ENCODE peak calls at places on chromosomes 4 and X, in ten cellular contexts. One of them, this sample, is unnamed.

GRCh38 chrX:120536056-120536455 is 24.7 kb downstream of the CUL4B start:
- DNase-seq in SK-N-SH: no peak
- DNase-seq in transverse colon: no peak
- DNase-seq in WERI-Rb-1: no peak
- DNase-seq in cardiac fibroblast: no peak
- DNase-seq in HCT116: no peak
- DNase-seq in K562: no peak
- DNase-seq in GM20000: no peak
- DNase-seq in uterus: no peak
- DNase-seq in suprapubic skin: no peak
- DNase-seq in this sample: no peak

GRCh38 chr4:182212211-182212761 is 30.9 kb upstream of the TENM3 start:
- DNase-seq in SK-N-SH: peak
- DNase-seq in transverse colon: no peak
- DNase-seq in WERI-Rb-1: peak
- DNase-seq in cardiac fibroblast: no peak
- DNase-seq in HCT116: no peak
- DNase-seq in K562: no peak
- DNase-seq in GM20000: no peak
- DNase-seq in uterus: no peak
- DNase-seq in suprapubic skin: no peak
- DNase-seq in this sample: no peak

GRCh38 chr4:54971474-54971950 is 153.9 kb downstream of the KDR start:
- DNase-seq in SK-N-SH: peak
- DNase-seq in transverse colon: no peak
- DNase-seq in WERI-Rb-1: no peak
- DNase-seq in cardiac fibroblast: peak
- DNase-seq in HCT116: peak
- DNase-seq in K562: peak
- DNase-seq in GM20000: peak
- DNase-seq in uterus: peak
- DNase-seq in suprapubic skin: no peak
- DNase-seq in this sample: peak

GRCh38 chr4:3699261-3699660 is 66.9 kb upstream of the ADRA2C start:
- DNase-seq in SK-N-SH: no peak
- DNase-seq in transverse colon: no peak
- DNase-seq in WERI-Rb-1: no peak
- DNase-seq in cardiac fibroblast: no peak
- DNase-seq in HCT116: no peak
- DNase-seq in K562: no peak
- DNase-seq in GM20000: no peak
- DNase-seq in uterus: no peak
- DNase-seq in suprapubic skin: no peak
- DNase-seq in this sample: no peak

GRCh38 chr4:143207555-143207954 is 22.8 kb downstream of the USP38 start:
- DNase-seq in SK-N-SH: peak
- DNase-seq in transverse colon: no peak
- DNase-seq in WERI-Rb-1: no peak
- DNase-seq in cardiac fibroblast: peak
- DNase-seq in HCT116: no peak
- DNase-seq in K562: no peak
- DNase-seq in GM20000: no peak
- DNase-seq in uterus: no peak
- DNase-seq in suprapubic skin: no peak
- DNase-seq in this sample: no peak

GRCh38 chrX:28787206-28787605 is 200.0 kb downstream of the IL1RAPL1 start:
- DNase-seq in SK-N-SH: no peak
- DNase-seq in transverse colon: no peak
- DNase-seq in WERI-Rb-1: no peak
- DNase-seq in cardiac fibroblast: peak
- DNase-seq in HCT116: peak
- DNase-seq in K562: no peak
- DNase-seq in GM20000: no peak
- DNase-seq in uterus: no peak
- DNase-seq in suprapubic skin: no peak
- DNase-seq in this sample: no peak

GRCh38 chr4:163697121-163697520 is 202.6 kb downstream of the TMA16 start:
- DNase-seq in SK-N-SH: no peak
- DNase-seq in transverse colon: no peak
- DNase-seq in WERI-Rb-1: no peak
- DNase-seq in cardiac fibroblast: no peak
- DNase-seq in HCT116: no peak
- DNase-seq in K562: no peak
- DNase-seq in GM20000: no peak
- DNase-seq in uterus: no peak
- DNase-seq in suprapubic skin: no peak
- DNase-seq in this sample: no peak

GRCh38 chrX:136765957-136766356 is 14.8 kb downstream of the ARHGEF6 start:
- DNase-seq in SK-N-SH: no peak
- DNase-seq in transverse colon: no peak
- DNase-seq in WERI-Rb-1: no peak
- DNase-seq in cardiac fibroblast: peak
- DNase-seq in HCT116: no peak
- DNase-seq in K562: no peak
- DNase-seq in GM20000: no peak
- DNase-seq in uterus: no peak
- DNase-seq in suprapubic skin: no peak
- DNase-seq in this sample: no peak

GRCh38 chr4:139762715-139763114 is 97.1 kb downstream of the MGST2 start:
- DNase-seq in SK-N-SH: no peak
- DNase-seq in transverse colon: no peak
- DNase-seq in WERI-Rb-1: no peak
- DNase-seq in cardiac fibroblast: peak
- DNase-seq in HCT116: no peak
- DNase-seq in K562: no peak
- DNase-seq in GM20000: no peak
- DNase-seq in uterus: peak
- DNase-seq in suprapubic skin: peak
- DNase-seq in this sample: no peak

GRCh38 chr4:139763205-139763604 is 97.6 kb downstream of the MGST2 start:
- DNase-seq in SK-N-SH: peak
- DNase-seq in transverse colon: no peak
- DNase-seq in WERI-Rb-1: peak
- DNase-seq in cardiac fibroblast: no peak
- DNase-seq in HCT116: no peak
- DNase-seq in K562: no peak
- DNase-seq in GM20000: no peak
- DNase-seq in uterus: no peak
- DNase-seq in suprapubic skin: peak
- DNase-seq in this sample: no peak

GRCh38 chr4:139760558-139760957 is 94.9 kb downstream of the MGST2 start:
- DNase-seq in SK-N-SH: no peak
- DNase-seq in transverse colon: no peak
- DNase-seq in WERI-Rb-1: no peak
- DNase-seq in cardiac fibroblast: no peak
- DNase-seq in HCT116: no peak
- DNase-seq in K562: no peak
- DNase-seq in GM20000: no peak
- DNase-seq in uterus: no peak
- DNase-seq in suprapubic skin: no peak
- DNase-seq in this sample: no peak

GRCh38 chr4:139763668-139764067 is 98.0 kb downstream of the MGST2 start:
- DNase-seq in SK-N-SH: peak
- DNase-seq in transverse colon: no peak
- DNase-seq in WERI-Rb-1: no peak
- DNase-seq in cardiac fibroblast: no peak
- DNase-seq in HCT116: no peak
- DNase-seq in K562: no peak
- DNase-seq in GM20000: no peak
- DNase-seq in uterus: no peak
- DNase-seq in suprapubic skin: peak
- DNase-seq in this sample: no peak

DNA sequence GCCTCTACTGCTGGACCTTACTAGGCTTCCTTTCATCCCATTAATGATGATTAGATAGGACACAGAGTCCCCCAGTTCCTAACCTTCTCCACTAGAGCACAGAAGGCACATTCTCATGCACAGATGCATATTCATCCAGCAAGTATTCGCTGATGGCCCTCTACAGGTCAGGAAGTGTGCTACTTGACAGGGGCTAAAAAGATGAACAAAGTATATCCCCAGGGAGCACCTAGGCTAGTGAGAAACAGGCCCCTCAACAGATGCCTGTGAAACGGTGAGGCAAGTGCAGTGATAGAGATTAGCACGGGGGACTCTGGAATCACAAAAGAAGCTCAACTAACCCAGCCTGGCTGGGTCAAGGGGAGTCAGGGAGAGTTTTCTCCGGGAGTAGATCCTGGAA is 95.8 kb downstream of the MGST2 start:
- DNase-seq in SK-N-SH: peak
- DNase-seq in transverse colon: no peak
- DNase-seq in WERI-Rb-1: peak
- DNase-seq in cardiac fibroblast: peak
- DNase-seq in HCT116: peak
- DNase-seq in K562: peak
- DNase-seq in GM20000: no peak
- DNase-seq in uterus: no peak
- DNase-seq in suprapubic skin: peak
- DNase-seq in this sample: no peak
- TF ChIP-seq CTCF in SK-N-SH: peak
- TF ChIP-seq CTCF in transverse colon: no peak
- TF ChIP-seq CTCF in WERI-Rb-1: peak
- TF ChIP-seq CTCF in cardiac fibroblast: peak
- TF ChIP-seq CTCF in HCT116: peak
- TF ChIP-seq CTCF in K562: peak
- TF ChIP-seq CTCF in GM20000: no peak
- TF ChIP-seq CTCF in uterus: no peak
- TF ChIP-seq CTCF in suprapubic skin: no peak
- TF ChIP-seq CTCF in this sample: peak

DNA sequence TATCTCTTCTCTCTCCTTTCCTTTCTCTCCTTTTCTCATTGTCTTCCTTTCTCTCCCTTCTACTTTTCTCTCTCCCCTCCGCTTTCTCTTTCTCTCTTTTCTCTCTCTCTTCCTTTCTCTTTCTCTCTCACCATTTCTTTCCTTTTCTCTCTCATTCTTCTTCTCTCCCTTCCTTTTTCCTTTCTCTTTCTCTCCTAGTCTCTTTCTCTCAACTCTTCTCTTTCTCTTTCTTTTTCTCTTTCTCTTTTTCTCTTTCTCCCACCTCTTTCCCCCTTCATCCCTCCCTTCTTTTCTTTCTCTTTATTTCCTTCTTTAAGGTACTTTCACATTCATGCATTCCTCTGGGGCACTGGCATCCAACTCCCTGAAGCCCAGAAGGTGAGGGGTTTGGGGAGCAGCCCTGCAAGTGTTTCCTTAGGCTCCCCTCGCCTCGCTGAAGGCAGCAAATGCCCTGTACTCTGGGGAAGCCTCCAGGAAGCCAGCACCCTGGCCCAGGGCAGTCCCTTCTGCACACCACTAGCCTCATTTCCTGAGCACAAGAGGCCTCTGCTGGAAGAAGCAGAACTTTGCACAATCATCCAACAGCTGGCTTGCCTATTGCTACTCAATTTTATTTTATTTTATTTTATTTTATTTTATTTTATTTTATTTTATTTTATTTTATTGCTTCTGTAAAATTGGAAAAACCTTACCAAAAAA is 124.2 kb downstream of the NFKB1 start:
- DNase-seq in SK-N-SH: peak
- DNase-seq in transverse colon: peak
- DNase-seq in WERI-Rb-1: peak
- DNase-seq in cardiac fibroblast: peak
- DNase-seq in HCT116: no peak
- DNase-seq in K562: peak
- DNase-seq in GM20000: peak
- DNase-seq in uterus: peak
- DNase-seq in suprapubic skin: no peak
- DNase-seq in this sample: no peak
- TF ChIP-seq CTCF in SK-N-SH: no peak
- TF ChIP-seq CTCF in transverse colon: peak
- TF ChIP-seq CTCF in WERI-Rb-1: peak
- TF ChIP-seq CTCF in cardiac fibroblast: peak
- TF ChIP-seq CTCF in HCT116: peak
- TF ChIP-seq CTCF in K562: peak
- TF ChIP-seq CTCF in GM20000: peak
- TF ChIP-seq CTCF in uterus: peak
- TF ChIP-seq CTCF in suprapubic skin: no peak
- TF ChIP-seq CTCF in this sample: peak

GRCh38 chr4:173466101-173466500 is 63.9 kb downstream of the HAND2 start:
- DNase-seq in SK-N-SH: no peak
- DNase-seq in transverse colon: no peak
- DNase-seq in WERI-Rb-1: no peak
- DNase-seq in cardiac fibroblast: no peak
- DNase-seq in HCT116: no peak
- DNase-seq in K562: no peak
- DNase-seq in GM20000: no peak
- DNase-seq in uterus: no peak
- DNase-seq in suprapubic skin: no peak
- DNase-seq in this sample: no peak

GRCh38 chr4:173461170-173461569 is 62.3 kb upstream of the SCRG1 start:
- DNase-seq in SK-N-SH: no peak
- DNase-seq in transverse colon: no peak
- DNase-seq in WERI-Rb-1: no peak
- DNase-seq in cardiac fibroblast: no peak
- DNase-seq in HCT116: no peak
- DNase-seq in K562: peak
- DNase-seq in GM20000: no peak
- DNase-seq in uterus: no peak
- DNase-seq in suprapubic skin: no peak
- DNase-seq in this sample: no peak

GRCh38 chr4:173464486-173464885 is 65.5 kb downstream of the HAND2 start:
- DNase-seq in SK-N-SH: no peak
- DNase-seq in transverse colon: no peak
- DNase-seq in WERI-Rb-1: no peak
- DNase-seq in cardiac fibroblast: no peak
- DNase-seq in HCT116: no peak
- DNase-seq in K562: no peak
- DNase-seq in GM20000: no peak
- DNase-seq in uterus: no peak
- DNase-seq in suprapubic skin: no peak
- DNase-seq in this sample: no peak

GRCh38 chr4:173459857-173460256 is 60.9 kb upstream of the SCRG1 start:
- DNase-seq in SK-N-SH: no peak
- DNase-seq in transverse colon: no peak
- DNase-seq in WERI-Rb-1: no peak
- DNase-seq in cardiac fibroblast: no peak
- DNase-seq in HCT116: no peak
- DNase-seq in K562: no peak
- DNase-seq in GM20000: no peak
- DNase-seq in uterus: no peak
- DNase-seq in suprapubic skin: no peak
- DNase-seq in this sample: no peak

GRCh38 chr4:173463816-173464215 is 64.9 kb upstream of the SCRG1 start:
- DNase-seq in SK-N-SH: no peak
- DNase-seq in transverse colon: no peak
- DNase-seq in WERI-Rb-1: no peak
- DNase-seq in cardiac fibroblast: no peak
- DNase-seq in HCT116: no peak
- DNase-seq in K562: no peak
- DNase-seq in GM20000: no peak
- DNase-seq in uterus: no peak
- DNase-seq in suprapubic skin: no peak
- DNase-seq in this sample: no peak
- TF ChIP-seq CTCF in SK-N-SH: no peak
- TF ChIP-seq CTCF in transverse colon: no peak
- TF ChIP-seq CTCF in WERI-Rb-1: no peak
- TF ChIP-seq CTCF in cardiac fibroblast: no peak
- TF ChIP-seq CTCF in HCT116: no peak
- TF ChIP-seq CTCF in K562: no peak
- TF ChIP-seq CTCF in GM20000: no peak
- TF ChIP-seq CTCF in uterus: no peak
- TF ChIP-seq CTCF in suprapubic skin: no peak
- TF ChIP-seq CTCF in this sample: no peak

GRCh38 chr4:7651461-7651921 is 216.8 kb upstream of the PSAPL1 start:
- DNase-seq in SK-N-SH: peak
- DNase-seq in transverse colon: no peak
- DNase-seq in WERI-Rb-1: no peak
- DNase-seq in cardiac fibroblast: no peak
- DNase-seq in HCT116: no peak
- DNase-seq in K562: no peak
- DNase-seq in GM20000: no peak
- DNase-seq in uterus: peak
- DNase-seq in suprapubic skin: no peak
- DNase-seq in this sample: no peak

GRCh38 chr4:7650606-7651400 is 216.1 kb upstream of the PSAPL1 start:
- DNase-seq in SK-N-SH: no peak
- DNase-seq in transverse colon: no peak
- DNase-seq in WERI-Rb-1: peak
- DNase-seq in cardiac fibroblast: no peak
- DNase-seq in HCT116: peak
- DNase-seq in K562: peak
- DNase-seq in GM20000: no peak
- DNase-seq in uterus: no peak
- DNase-seq in suprapubic skin: no peak
- DNase-seq in this sample: no peak

GRCh38 chr4:7648813-7649395 is 214.2 kb upstream of the PSAPL1 start:
- DNase-seq in SK-N-SH: no peak
- DNase-seq in transverse colon: no peak
- DNase-seq in WERI-Rb-1: no peak
- DNase-seq in cardiac fibroblast: no peak
- DNase-seq in HCT116: no peak
- DNase-seq in K562: no peak
- DNase-seq in GM20000: no peak
- DNase-seq in uterus: no peak
- DNase-seq in suprapubic skin: no peak
- DNase-seq in this sample: no peak

GRCh38 chr4:7649411-7649740 is 214.6 kb upstream of the PSAPL1 start:
- DNase-seq in SK-N-SH: no peak
- DNase-seq in transverse colon: no peak
- DNase-seq in WERI-Rb-1: no peak
- DNase-seq in cardiac fibroblast: no peak
- DNase-seq in HCT116: no peak
- DNase-seq in K562: no peak
- DNase-seq in GM20000: no peak
- DNase-seq in uterus: no peak
- DNase-seq in suprapubic skin: no peak
- DNase-seq in this sample: no peak

GRCh38 chr4:7649741-7650531 is 215.2 kb upstream of the PSAPL1 start:
- DNase-seq in SK-N-SH: no peak
- DNase-seq in transverse colon: peak
- DNase-seq in WERI-Rb-1: no peak
- DNase-seq in cardiac fibroblast: peak
- DNase-seq in HCT116: peak
- DNase-seq in K562: peak
- DNase-seq in GM20000: no peak
- DNase-seq in uterus: no peak
- DNase-seq in suprapubic skin: no peak
- DNase-seq in this sample: no peak
- TF ChIP-seq CTCF in SK-N-SH: peak
- TF ChIP-seq CTCF in transverse colon: no peak
- TF ChIP-seq CTCF in WERI-Rb-1: no peak
- TF ChIP-seq CTCF in cardiac fibroblast: no peak
- TF ChIP-seq CTCF in HCT116: no peak
- TF ChIP-seq CTCF in K562: no peak
- TF ChIP-seq CTCF in GM20000: no peak
- TF ChIP-seq CTCF in uterus: no peak
- TF ChIP-seq CTCF in suprapubic skin: no peak
- TF ChIP-seq CTCF in this sample: no peak

This sample was measured in D721Med.